ENCODE peak calls at places on chromosomes 1 and 21, in nine cellular contexts. O is NCI-H2029; A is heart left ventricle; S is ACHN; B is WTC11; X is GM12865; R is activated CD4-positive, alpha-beta T cell treated with anti-CD3 and anti-CD28 coated beads, Interleukin-2, amount 50 U/mL, for 1 hour; F is tibial artery; G is stimulated activated CD8-positive, alpha-beta memory T cell treated with anti-CD3 and anti-CD28 coated beads, Interleukin-12 subunit alpha, Interleukin-12 subunit beta, amount 100 ng/mL, for 4 hours. J is an unnamed sample.

GRCh38 chr1:24778141-24778540 is 32.9 kb downstream of the CLIC4 start:
- DNase-seq in X (no peak), S (no peak), B (no peak), G (no peak), R (no peak), A (no peak), F (no peak), O (no peak), J (no peak)

GRCh38 chr1:75908717-75909152 is 23.5 kb downstream of the ASB17 start:
- DNase-seq in R (no peak), O (no peak), S (peak; percentile 50), G (no peak), F (no peak), B (peak; percentile 25), X (peak; percentile 72), A (no peak), J (no peak)

GRCh38 chr1:61210435-61211012 is 128.2 kb downstream of the NFIA start:
- DNase-seq in R (no peak), B (no peak), O (no peak), S (no peak), X (no peak), F (no peak), A (no peak), G (no peak), J (no peak)

GRCh38 chr1:108814343-108815125 is 42.4 kb downstream of the AKNAD1 start:
- DNase-seq in F (no peak), R (no peak), B (no peak), X (no peak), A (no peak), G (no peak), S (no peak), O (no peak), J (no peak)

GRCh38 chr1:77227383-77227782 is 8.2 kb upstream of the PIGK start:
- DNase-seq in A (no peak), S (no peak), B (no peak), G (no peak), F (no peak), X (no peak), O (no peak), R (no peak), J (no peak)

GRCh38 chr1:204506091-204506968 is 9.9 kb upstream of the MDM4 start:
- DNase-seq in G (peak; percentile 43), F (peak; percentile 75), B (peak; percentile 72), O (peak; percentile 74), X (peak; percentile 93), R (peak; percentile 63), A (peak; percentile 67), S (peak; percentile 93), J (no peak)

GRCh38 chr1:237065903-237066302 is 23.9 kb downstream of the RYR2 start:
- DNase-seq in X (no peak), R (no peak), F (no peak), G (no peak), B (no peak), S (no peak), A (no peak), O (no peak), J (no peak)

GRCh38 chr1:230798491-230798890 is 51.3 kb downstream of the CAPN9 start:
- DNase-seq in G (no peak), S (no peak), B (no peak), F (no peak), O (no peak), R (no peak), X (no peak), A (no peak), J (no peak)

GRCh38 chr1:218350022-218350525 is 4.9 kb downstream of the TGFB2 start:
- DNase-seq in S (no peak), R (no peak), A (no peak), O (no peak), F (no peak), G (no peak), X (no peak), B (no peak), J (no peak)

GRCh38 chr1:226798427-226799411 is 59.6 kb upstream of the ITPKB start:
- DNase-seq in O (no peak), F (no peak), R (peak; percentile 63), G (peak; percentile 26), B (no peak), S (no peak), A (no peak), X (peak; percentile 87), J (no peak)

GRCh38 chr1:44405804-44406743 is 1.0 kb downstream of the RNF220 start:
- DNase-seq in F (no peak), X (peak; percentile 16), S (no peak), G (peak; percentile 15), O (peak; percentile 11), B (peak; percentile 37), A (no peak), R (peak; percentile 9), J (no peak)

GRCh38 chr1:93708734-93709481 is 27.3 kb upstream of the BCAR3 start:
- DNase-seq in S (no peak), F (no peak), A (peak; percentile 51), B (no peak), R (no peak), G (no peak), O (peak; percentile 50), X (peak; percentile 64), J (no peak)

GRCh38 chr1:57307382-57307781 is 116.5 kb downstream of the DAB1 start:
- DNase-seq in B (peak; percentile 69), O (peak; percentile 65), G (no peak), F (no peak), A (peak; percentile 46), R (peak; percentile 58), X (peak; percentile 56), S (no peak), J (no peak)

GRCh38 chr21:36274128-36274527 is 45.9 kb upstream of the MORC3 start:
- DNase-seq in F (no peak), B (no peak), G (no peak), X (no peak), A (no peak), R (no peak), O (no peak), S (no peak), J (no peak)

GRCh38 chr1:197912739-197913494 is 4.3 kb upstream of the LHX9 start:
- DNase-seq in G (no peak), A (no peak), X (no peak), R (no peak), B (no peak), F (no peak), O (no peak), S (peak; percentile 15), J (no peak)

GRCh38 chr1:236133802-236134201 is 8.5 kb upstream of the GPR137B start:
- DNase-seq in B (no peak), S (no peak), O (no peak), R (no peak), A (no peak), F (no peak), G (no peak), X (no peak), J (no peak)

GRCh38 chr21:37159053-37159776 is 86.2 kb downstream of the TTC3 start:
- DNase-seq in F (no peak), A (no peak), X (peak; percentile 75), O (no peak), R (no peak), B (no peak), S (no peak), G (no peak), J (no peak)

GRCh38 chr1:197981546-197981945 is 64.4 kb downstream of the LHX9 start:
- DNase-seq in X (no peak), G (no peak), S (no peak), O (no peak), A (no peak), F (no peak), R (no peak), B (no peak), J (no peak)

GRCh38 chr1:229018674-229019295 is 252.1 kb upstream of the RAB4A start:
- DNase-seq in O (no peak), B (no peak), F (no peak), R (no peak), A (no peak), S (no peak), X (no peak), G (no peak), J (no peak)

GRCh38 chr1:183544598-183545297 is 45.5 kb downstream of the NCF2 start:
- DNase-seq in X (no peak), A (no peak), G (no peak), R (no peak), F (no peak), S (peak; percentile 45), B (no peak), O (no peak), J (no peak)

GRCh38 chr1:160117300-160117699 is 1.7 kb downstream of the ATP1A2 start:
- DNase-seq in G (no peak), S (no peak), F (no peak), R (no peak), B (no peak), O (no peak), X (no peak), A (no peak), J (no peak)

GRCh38 chr1:217857061-217857460 is 225.9 kb downstream of the SPATA17 start:
- DNase-seq in G (no peak), R (no peak), A (no peak), X (no peak), O (no peak), F (no peak), B (no peak), S (no peak), J (no peak)

GRCh38 chr1:63004868-63005267 is 220.9 kb downstream of the ATG4C start:
- DNase-seq in F (no peak), O (no peak), A (no peak), G (no peak), S (peak; percentile 19), R (no peak), B (peak; percentile 37), X (no peak), J (no peak)

GRCh38 chr1:95903060-95903459 is 669.0 kb downstream of the RWDD3 start:
- DNase-seq in O (no peak), F (no peak), G (no peak), S (no peak), B (no peak), A (no peak), R (no peak), X (no peak), J (no peak)

GRCh38 chr21:42733037-42733632 is 79.7 kb downstream of the PDE9A start:
- DNase-seq in A (no peak), B (no peak), X (no peak), G (no peak), F (no peak), O (no peak), R (no peak), S (no peak), J (no peak)

GRCh38 chr21:42337830-42338729 is 12.7 kb downstream of the TFF2 start:
- DNase-seq in S (peak; percentile 60), X (peak; percentile 78), O (peak; percentile 92), R (peak; percentile 89), F (peak; percentile 58), G (peak; percentile 42), B (peak; percentile 90), A (peak; percentile 47), J (no peak)

GRCh38 chr1:212950243-212951057 is at the start of gene VASH2:
- DNase-seq in O (peak; percentile 65), F (peak; percentile 90), G (peak; percentile 5), A (peak; percentile 83), R (peak; percentile 57), B (peak; percentile 89), S (peak; percentile 86), X (peak; percentile 93), J (no peak)

GRCh38 chr1:91777630-91778300 is 108.2 kb downstream of the TGFBR3 start:
- DNase-seq in A (no peak), B (no peak), R (no peak), X (no peak), S (no peak), O (peak; percentile 72), G (no peak), F (no peak), J (no peak)

GRCh38 chr1:21534674-21535378 is 25.6 kb downstream of the ALPL start:
- DNase-seq in G (no peak), S (peak; percentile 59), B (peak; percentile 52), X (peak; percentile 53), R (no peak), F (no peak), O (no peak), A (peak; percentile 43), J (no peak)

GRCh38 chr1:13492711-13493110 is 21.1 kb downstream of the LRRC38 start:
- DNase-seq in S (no peak), G (no peak), R (no peak), F (no peak), A (peak; percentile 34), O (no peak), X (no peak), B (no peak), J (no peak)

GRCh38 chr21:42716074-42716473 is 62.7 kb downstream of the PDE9A start:
- DNase-seq in A (no peak), X (no peak), S (no peak), R (no peak), O (no peak), B (no peak), F (no peak), G (no peak), J (no peak)